ENCODE peak calls at places on chromosomes 11 and 22, in nine cellular contexts. One of them, this sample, is unnamed. For H3K9me3, the result is how much of the 10 kb centered on the place peaks cover.

GRCh38 chr22:26553056-26553752 is 36.7 kb downstream of the TPST2 start:
- DNase-seq in mammary epithelial cell: peak
- DNase-seq in right atrium auricular region: no peak
- DNase-seq in hepatocyte: no peak
- DNase-seq in fibroblast of lung: peak
- DNase-seq in H9: no peak
- DNase-seq in colonic mucosa: no peak
- DNase-seq in gastrocnemius medialis: no peak
- DNase-seq in neuronal stem cell: no peak
- DNase-seq in this sample: no peak

GRCh38 chr11:1401656-1402221 is 12.0 kb downstream of the BRSK2 start:
- DNase-seq in gastrocnemius medialis: no peak
- DNase-seq in right atrium auricular region: no peak
- DNase-seq in H9: peak
- DNase-seq in fibroblast of lung: peak
- DNase-seq in colonic mucosa: peak
- DNase-seq in neuronal stem cell: peak
- DNase-seq in hepatocyte: peak
- DNase-seq in mammary epithelial cell: peak
- DNase-seq in this sample: no peak

GRCh38 chr22:41976070-41976901 is 7.0 kb downstream of the SEPTIN3 start:
- DNase-seq in right atrium auricular region: no peak
- DNase-seq in hepatocyte: peak
- DNase-seq in fibroblast of lung: no peak
- DNase-seq in colonic mucosa: peak
- DNase-seq in gastrocnemius medialis: no peak
- DNase-seq in mammary epithelial cell: no peak
- DNase-seq in neuronal stem cell: no peak
- DNase-seq in H9: no peak
- DNase-seq in this sample: peak

GRCh38 chr11:117716652-117717440 is 80.2 kb downstream of the DSCAML1 start:
- DNase-seq in fibroblast of lung: no peak
- DNase-seq in gastrocnemius medialis: no peak
- DNase-seq in hepatocyte: no peak
- DNase-seq in neuronal stem cell: no peak
- DNase-seq in mammary epithelial cell: no peak
- DNase-seq in colonic mucosa: no peak
- DNase-seq in H9: no peak
- DNase-seq in right atrium auricular region: no peak
- DNase-seq in this sample: no peak

GRCh38 chr11:63613517-63614135 is 607 bp downstream of the PLAAT3 start:
- DNase-seq in fibroblast of lung: no peak
- DNase-seq in right atrium auricular region: peak
- DNase-seq in colonic mucosa: peak
- DNase-seq in gastrocnemius medialis: peak
- DNase-seq in neuronal stem cell: no peak
- DNase-seq in mammary epithelial cell: no peak
- DNase-seq in H9: peak
- DNase-seq in hepatocyte: peak
- DNase-seq in this sample: peak

GRCh38 chr22:25143161-25144076 is 56.2 kb upstream of the CRYBB3 start:
- DNase-seq in gastrocnemius medialis: peak
- DNase-seq in mammary epithelial cell: no peak
- DNase-seq in right atrium auricular region: no peak
- DNase-seq in fibroblast of lung: no peak
- DNase-seq in hepatocyte: no peak
- DNase-seq in H9: no peak
- DNase-seq in neuronal stem cell: no peak
- DNase-seq in colonic mucosa: no peak
- DNase-seq in this sample: no peak

GRCh38 chr11:122851366-122852011 is 13.2 kb downstream of the CRTAM start:
- DNase-seq in hepatocyte: no peak
- DNase-seq in H9: no peak
- DNase-seq in neuronal stem cell: no peak
- DNase-seq in right atrium auricular region: no peak
- DNase-seq in gastrocnemius medialis: no peak
- DNase-seq in fibroblast of lung: no peak
- DNase-seq in colonic mucosa: no peak
- DNase-seq in mammary epithelial cell: no peak
- DNase-seq in this sample: no peak

GRCh38 chr11:43575931-43576833 is 104.4 kb upstream of the HSD17B12 start:
- DNase-seq in H9: no peak
- DNase-seq in neuronal stem cell: no peak
- DNase-seq in gastrocnemius medialis: no peak
- DNase-seq in fibroblast of lung: peak
- DNase-seq in hepatocyte: no peak
- DNase-seq in right atrium auricular region: no peak
- DNase-seq in colonic mucosa: no peak
- DNase-seq in mammary epithelial cell: no peak
- DNase-seq in this sample: no peak

GRCh38 chr11:102927624-102927990 is 27.9 kb downstream of the MMP13 start:
- DNase-seq in mammary epithelial cell: no peak
- DNase-seq in gastrocnemius medialis: peak
- DNase-seq in neuronal stem cell: no peak
- DNase-seq in colonic mucosa: no peak
- DNase-seq in H9: no peak
- DNase-seq in hepatocyte: no peak
- DNase-seq in fibroblast of lung: no peak
- DNase-seq in right atrium auricular region: no peak
- DNase-seq in this sample: no peak

GRCh38 chr22:24330636-24331035 is 60.0 kb downstream of the SPECC1L start:
- DNase-seq in fibroblast of lung: peak
- DNase-seq in hepatocyte: no peak
- DNase-seq in mammary epithelial cell: no peak
- DNase-seq in gastrocnemius medialis: no peak
- DNase-seq in colonic mucosa: no peak
- DNase-seq in neuronal stem cell: no peak
- DNase-seq in right atrium auricular region: no peak
- DNase-seq in H9: no peak
- DNase-seq in this sample: no peak

GRCh38 chr11:29937526-29937925 is 79.3 kb downstream of the KCNA4 start:
- DNase-seq in H9: no peak
- DNase-seq in mammary epithelial cell: no peak
- DNase-seq in gastrocnemius medialis: no peak
- DNase-seq in neuronal stem cell: no peak
- DNase-seq in right atrium auricular region: no peak
- DNase-seq in hepatocyte: no peak
- DNase-seq in colonic mucosa: no peak
- DNase-seq in fibroblast of lung: no peak
- DNase-seq in this sample: no peak

DNA sequence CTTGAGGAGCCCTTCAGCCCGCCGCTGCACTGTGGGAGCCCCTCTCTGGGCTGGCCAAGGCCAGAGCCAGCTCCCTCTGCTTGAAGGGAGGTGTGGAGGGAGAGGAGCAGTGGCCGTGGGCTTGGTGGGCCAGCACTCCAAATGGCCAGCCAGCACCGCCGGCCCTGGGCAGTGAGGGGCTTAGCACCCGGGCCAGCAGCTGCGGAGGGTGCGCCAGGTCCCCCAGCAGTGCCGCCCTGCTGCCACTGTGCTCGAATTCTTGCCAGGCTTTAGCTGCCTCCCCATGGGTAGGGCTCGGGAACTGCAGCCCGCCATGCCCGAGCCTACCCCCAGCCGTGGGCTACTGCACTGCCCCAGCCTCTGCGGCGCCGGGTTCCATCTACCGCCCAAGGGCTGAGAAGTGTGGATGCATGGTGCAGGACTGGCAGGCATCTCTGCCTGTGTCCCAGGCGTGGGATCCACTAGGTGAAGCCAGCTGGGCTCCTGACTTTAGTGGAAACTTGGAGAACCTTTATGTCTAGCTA is 82.7 kb downstream of the KCNA4 start:
- DNase-seq in neuronal stem cell: no peak
- DNase-seq in mammary epithelial cell: no peak
- DNase-seq in fibroblast of lung: no peak
- DNase-seq in H9: no peak
- DNase-seq in colonic mucosa: no peak
- DNase-seq in hepatocyte: no peak
- DNase-seq in gastrocnemius medialis: no peak
- DNase-seq in right atrium auricular region: no peak
- DNase-seq in this sample: no peak
- H3K9me3 ChIP-seq in neuronal stem cell: under half
- H3K9me3 ChIP-seq in mammary epithelial cell: under half
- H3K9me3 ChIP-seq in fibroblast of lung: under half
- H3K9me3 ChIP-seq in H9: under half
- H3K9me3 ChIP-seq in colonic mucosa: under half
- H3K9me3 ChIP-seq in hepatocyte: under half
- H3K9me3 ChIP-seq in gastrocnemius medialis: under half
- H3K9me3 ChIP-seq in right atrium auricular region: under half
- H3K9me3 ChIP-seq in this sample: under half

DNA sequence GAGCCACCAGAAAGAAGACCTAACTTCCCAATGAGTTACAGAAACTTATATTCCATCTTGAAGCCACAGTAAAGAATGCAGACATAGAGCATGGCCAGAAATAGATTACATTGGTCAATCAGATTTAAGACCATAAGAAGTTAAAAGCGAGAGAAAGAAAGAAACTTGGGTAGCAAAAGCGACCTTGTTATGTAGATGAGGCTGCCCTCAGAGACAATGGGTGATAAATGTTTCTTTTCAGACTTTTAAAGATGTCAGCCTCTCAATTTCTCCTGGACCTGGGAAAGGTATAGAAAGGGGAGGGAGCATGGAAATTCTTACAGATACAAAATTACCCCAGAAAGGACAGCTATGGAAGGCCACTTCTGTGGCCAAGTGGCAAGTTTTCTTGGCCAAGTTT is 732.6 kb upstream of the LUZP2 start:
- DNase-seq in colonic mucosa: no peak
- DNase-seq in hepatocyte: no peak
- DNase-seq in mammary epithelial cell: no peak
- DNase-seq in fibroblast of lung: no peak
- DNase-seq in right atrium auricular region: no peak
- DNase-seq in neuronal stem cell: no peak
- DNase-seq in gastrocnemius medialis: no peak
- DNase-seq in H9: no peak
- DNase-seq in this sample: no peak
- H3K9me3 ChIP-seq in colonic mucosa: under half
- H3K9me3 ChIP-seq in hepatocyte: under half
- H3K9me3 ChIP-seq in mammary epithelial cell: under half
- H3K9me3 ChIP-seq in fibroblast of lung: under half
- H3K9me3 ChIP-seq in right atrium auricular region: under half
- H3K9me3 ChIP-seq in neuronal stem cell: under half
- H3K9me3 ChIP-seq in gastrocnemius medialis: under half
- H3K9me3 ChIP-seq in H9: under half
- H3K9me3 ChIP-seq in this sample: under half

GRCh38 chr22:27903805-27904473 is 15.1 kb downstream of the PITPNB start:
- DNase-seq in gastrocnemius medialis: no peak
- DNase-seq in colonic mucosa: no peak
- DNase-seq in mammary epithelial cell: no peak
- DNase-seq in H9: no peak
- DNase-seq in right atrium auricular region: no peak
- DNase-seq in fibroblast of lung: peak
- DNase-seq in neuronal stem cell: no peak
- DNase-seq in hepatocyte: no peak
- DNase-seq in this sample: no peak
- H3K9me3 ChIP-seq in gastrocnemius medialis: under half
- H3K9me3 ChIP-seq in colonic mucosa: under half
- H3K9me3 ChIP-seq in mammary epithelial cell: under half
- H3K9me3 ChIP-seq in H9: under half
- H3K9me3 ChIP-seq in right atrium auricular region: under half
- H3K9me3 ChIP-seq in fibroblast of lung: under half
- H3K9me3 ChIP-seq in neuronal stem cell: under half
- H3K9me3 ChIP-seq in hepatocyte: under half
- H3K9me3 ChIP-seq in this sample: under half

DNA sequence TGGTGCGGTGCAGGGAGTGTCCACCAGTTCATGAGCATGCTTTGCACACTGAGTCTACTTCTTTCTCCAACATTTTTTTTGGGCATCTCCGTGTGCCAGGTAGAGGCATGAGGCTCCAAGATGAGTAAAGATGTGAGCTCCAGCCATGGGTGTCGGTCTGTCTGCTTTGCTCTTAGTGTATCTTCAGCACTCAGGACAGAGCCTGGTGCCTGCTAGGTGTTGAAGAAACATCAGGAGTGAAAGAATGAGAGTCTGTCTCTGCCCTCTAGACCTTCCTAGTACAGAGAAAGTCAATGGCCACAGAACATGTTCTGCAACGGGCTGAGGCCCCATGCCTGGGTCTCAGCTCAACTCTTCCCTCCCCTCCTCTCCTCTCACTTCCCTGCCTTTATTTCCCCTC is 486.5 kb downstream of the TBC1D22A start:
- DNase-seq in H9: no peak
- DNase-seq in fibroblast of lung: no peak
- DNase-seq in neuronal stem cell: no peak
- DNase-seq in hepatocyte: no peak
- DNase-seq in right atrium auricular region: peak
- DNase-seq in colonic mucosa: no peak
- DNase-seq in gastrocnemius medialis: no peak
- DNase-seq in mammary epithelial cell: no peak
- DNase-seq in this sample: no peak
- H3K9me3 ChIP-seq in H9: half or more
- H3K9me3 ChIP-seq in fibroblast of lung: under half
- H3K9me3 ChIP-seq in neuronal stem cell: under half
- H3K9me3 ChIP-seq in hepatocyte: under half
- H3K9me3 ChIP-seq in right atrium auricular region: under half
- H3K9me3 ChIP-seq in colonic mucosa: under half
- H3K9me3 ChIP-seq in gastrocnemius medialis: under half
- H3K9me3 ChIP-seq in mammary epithelial cell: under half
- H3K9me3 ChIP-seq in this sample: under half

GRCh38 chr11:113906038-113906437 is 1.4 kb downstream of the HTR3B start:
- DNase-seq in hepatocyte: peak
- DNase-seq in H9: peak
- DNase-seq in neuronal stem cell: peak
- DNase-seq in colonic mucosa: peak
- DNase-seq in fibroblast of lung: peak
- DNase-seq in gastrocnemius medialis: no peak
- DNase-seq in mammary epithelial cell: no peak
- DNase-seq in right atrium auricular region: no peak
- DNase-seq in this sample: no peak
- H3K9me3 ChIP-seq in hepatocyte: under half
- H3K9me3 ChIP-seq in H9: under half
- H3K9me3 ChIP-seq in neuronal stem cell: under half
- H3K9me3 ChIP-seq in colonic mucosa: under half
- H3K9me3 ChIP-seq in fibroblast of lung: under half
- H3K9me3 ChIP-seq in gastrocnemius medialis: under half
- H3K9me3 ChIP-seq in mammary epithelial cell: under half
- H3K9me3 ChIP-seq in right atrium auricular region: under half
- H3K9me3 ChIP-seq in this sample: under half